ENCODE peak calls at places on chromosome 3, in seven cellular contexts. B, T, X, F, G, I and Q are unnamed samples.

GRCh38 chr3:27467545-27467944 is 16.6 kb downstream of the SLC4A7 start:
- DNase-seq in B (no peak), I (no peak), T (peak), F (no peak), G (no peak), X (no peak), Q (no peak)

GRCh38 chr3:186996356-186996755 is 66.0 kb downstream of the ST6GAL1 start:
- DNase-seq in F (no peak), G (no peak), X (no peak), T (no peak), I (no peak), B (no peak), Q (no peak)

GRCh38 chr3:128112406-128112968 is 11.1 kb downstream of the RUVBL1 start:
- DNase-seq in G (peak), B (no peak), I (no peak), F (peak), X (no peak), T (peak), Q (no peak)

GRCh38 chr3:184040010-184040409 is 8.5 kb downstream of the HTR3D start:
- DNase-seq in X (no peak), B (peak), I (no peak), T (no peak), G (peak), F (peak), Q (no peak)

GRCh38 chr3:197549261-197549885 is 6.4 kb downstream of the BDH1 start:
- DNase-seq in I (no peak), F (no peak), B (no peak), X (no peak), T (no peak), G (no peak), Q (no peak)

GRCh38 chr3:129305592-129306091 is 27.0 kb downstream of the HMCES start:
- DNase-seq in B (no peak), I (peak), T (peak), X (peak), G (peak), F (peak), Q (peak)

GRCh38 chr3:59444293-59444671 is 394.5 kb upstream of the CFAP20DC start:
- DNase-seq in G (no peak), F (no peak), I (no peak), B (no peak), X (no peak), T (no peak), Q (no peak)

GRCh38 chr3:69020424-69020823 is 6.9 kb upstream of the EOGT start:
- DNase-seq in B (no peak), G (no peak), F (no peak), I (no peak), T (no peak), X (no peak), Q (no peak)

GRCh38 chr3:186067360-186068242 is 41.3 kb downstream of the ETV5 start:
- DNase-seq in T (no peak), X (no peak), I (no peak), F (no peak), B (no peak), G (no peak), Q (no peak)

GRCh38 chr3:39718674-39719595 is 90.5 kb upstream of the MYRIP start:
- DNase-seq in B (no peak), X (no peak), I (no peak), G (no peak), T (peak), F (no peak), Q (no peak)

GRCh38 chr3:172249039-172249438 is 199.2 kb downstream of the GHSR start:
- DNase-seq in T (peak), I (no peak), G (peak), B (no peak), X (no peak), F (peak), Q (no peak)

GRCh38 chr3:186166491-186167288 is 57.8 kb upstream of the ETV5 start:
- DNase-seq in G (no peak), F (no peak), B (no peak), T (no peak), I (no peak), X (no peak), Q (no peak)

GRCh38 chr3:196533260-196533681 is 18.1 kb upstream of the SMCO1 start:
- DNase-seq in G (no peak), T (peak), F (peak), X (no peak), B (no peak), I (no peak), Q (no peak)

GRCh38 chr3:139559541-139559940 is 20.0 kb upstream of the RBP1 start:
- DNase-seq in I (no peak), F (peak), G (no peak), B (no peak), T (peak), X (no peak), Q (no peak)

GRCh38 chr3:180970931-180971330 is 18.6 kb downstream of the DNAJC19 start:
- DNase-seq in T (no peak), X (no peak), I (no peak), G (no peak), B (no peak), F (no peak), Q (no peak)

GRCh38 chr3:29697989-29698388 is 417.1 kb downstream of the RBMS3 start:
- DNase-seq in T (peak), X (no peak), F (peak), I (no peak), B (no peak), G (no peak), Q (no peak)

GRCh38 chr3:179020112-179020511 is 51.5 kb downstream of the ZMAT3 start:
- DNase-seq in G (peak), F (no peak), X (no peak), T (no peak), I (no peak), B (no peak), Q (no peak)

GRCh38 chr3:17489139-17489538 is 253.3 kb downstream of the TBC1D5 start:
- DNase-seq in B (no peak), I (no peak), X (no peak), T (peak), F (no peak), G (no peak), Q (no peak)

GRCh38 chr3:57758686-57759085 is 2.6 kb downstream of the SLMAP start:
- DNase-seq in B (no peak), G (no peak), I (no peak), X (no peak), T (peak), F (no peak), Q (no peak)

GRCh38 chr3:47377186-47377585 is 3.6 kb upstream of the PTPN23 start:
- DNase-seq in F (no peak), G (no peak), I (no peak), X (no peak), B (no peak), T (no peak), Q (no peak)

GRCh38 chr3:61565569-61565968 is 4.2 kb downstream of the PTPRG start:
- DNase-seq in T (peak), B (no peak), X (no peak), F (no peak), I (no peak), G (no peak), Q (no peak)

GRCh38 chr3:38493019-38493418 is 3.1 kb upstream of the EXOG start:
- DNase-seq in X (no peak), I (no peak), T (peak), F (no peak), G (no peak), B (no peak), Q (no peak)

GRCh38 chr3:16978921-16979271 is 94.1 kb downstream of the PLCL2 start:
- DNase-seq in G (no peak), X (no peak), T (no peak), B (no peak), I (no peak), F (no peak), Q (no peak)

GRCh38 chr3:142645236-142645793 is 49.1 kb downstream of the PLS1 start:
- DNase-seq in B (peak), X (no peak), I (no peak), F (peak), T (peak), G (no peak), Q (no peak)

GRCh38 chr3:142647856-142648255 is 51.7 kb downstream of the PLS1 start:
- DNase-seq in G (no peak), B (no peak), I (no peak), X (no peak), F (no peak), T (peak), Q (no peak)

GRCh38 chr3:142644502-142644901 is 48.3 kb downstream of the PLS1 start:
- DNase-seq in B (no peak), X (no peak), G (no peak), I (no peak), F (no peak), T (no peak), Q (no peak)

GRCh38 chr3:142648950-142649349 is 52.8 kb downstream of the PLS1 start:
- DNase-seq in T (no peak), X (no peak), I (no peak), G (no peak), B (no peak), F (no peak), Q (no peak)

DNA sequence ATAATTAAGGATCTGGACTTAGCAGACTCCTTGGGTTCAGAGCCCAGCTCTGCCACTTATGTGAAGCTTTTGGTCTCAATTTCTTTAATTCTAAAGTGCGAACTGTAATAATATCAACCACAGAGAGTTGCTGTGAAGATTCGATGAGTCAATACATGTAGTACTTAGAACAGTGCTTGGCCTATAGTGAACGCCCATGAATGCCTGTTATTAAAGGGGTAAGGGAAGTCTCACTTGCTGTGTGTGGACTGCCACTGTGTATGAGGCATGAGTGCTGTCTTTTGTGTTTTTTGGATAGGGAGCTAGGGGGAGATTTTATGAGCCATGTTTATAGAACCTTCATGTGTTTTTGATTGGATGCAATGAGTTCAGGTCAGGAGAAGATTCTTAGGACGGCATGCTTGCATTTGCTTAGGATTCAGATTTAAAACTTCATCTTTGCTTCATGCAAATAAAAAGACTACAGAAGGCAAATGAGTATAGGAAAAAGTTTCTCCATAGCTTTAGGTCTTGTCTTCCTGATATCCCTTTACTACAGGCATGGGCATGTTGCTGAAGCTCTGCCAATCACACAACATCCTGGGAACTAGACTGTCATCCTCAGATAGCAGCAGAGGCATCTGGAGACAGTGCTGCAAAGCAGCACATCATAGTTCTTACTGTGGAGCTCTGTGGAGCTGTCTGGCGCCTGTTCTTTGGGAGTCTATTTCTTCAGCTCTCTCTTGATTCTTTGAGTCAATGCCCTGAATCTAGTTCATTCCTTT is 50.0 kb downstream of the PLS1 start:
- DNase-seq in I (no peak), T (no peak), G (no peak), F (no peak), X (no peak), B (no peak), Q (no peak)
- H3K27ac ChIP-seq in I (no peak), T (no peak), G (no peak), F (no peak), X (no peak), B (no peak), Q (no peak)

DNA sequence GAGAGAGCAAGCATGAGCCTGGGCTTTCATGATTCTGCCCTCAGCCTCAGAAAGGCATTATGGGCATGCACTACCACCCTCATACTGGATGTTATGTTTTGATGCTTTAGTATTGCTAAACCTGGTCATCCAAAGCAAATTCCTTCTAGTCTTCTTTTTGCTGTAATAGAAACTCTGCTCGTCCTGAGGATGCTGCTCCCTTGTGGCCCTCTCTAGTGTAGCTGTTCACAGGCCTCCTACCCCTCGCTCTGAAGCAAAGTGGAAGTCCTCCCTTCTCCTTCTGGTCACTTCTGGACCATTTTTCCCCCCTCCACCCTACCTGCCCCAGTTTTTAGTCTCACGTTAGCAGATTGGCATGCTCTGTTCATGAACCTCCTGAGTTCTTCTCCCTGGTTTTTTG is 22.9 kb upstream of the CCNL1 start:
- DNase-seq in B (no peak), X (no peak), F (peak), G (no peak), T (no peak), I (no peak), Q (no peak)
- TF ChIP-seq CTCF in B (peak), X (no peak), F (peak), G (no peak), T (peak), I (no peak), Q (no peak)

DNA sequence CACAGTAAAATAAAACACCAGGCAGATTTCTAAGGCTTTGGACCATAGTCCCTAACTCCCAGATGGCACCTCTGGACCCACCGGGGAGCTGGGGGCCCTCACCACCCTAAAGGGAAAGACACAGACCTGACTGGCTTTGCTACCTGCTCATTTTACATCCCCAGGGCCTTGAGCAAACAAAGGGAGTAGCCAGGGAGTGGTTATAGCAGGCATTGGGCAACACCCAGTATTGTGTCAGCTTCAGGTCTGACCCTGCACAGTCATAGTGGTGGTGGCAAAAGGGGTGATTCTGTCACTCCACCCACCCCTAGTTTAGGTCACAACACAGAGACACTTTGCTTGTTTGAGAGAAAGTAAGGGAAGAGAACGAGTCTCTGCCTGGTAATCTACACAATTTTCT is 352.4 kb downstream of the DIPK2A start:
- DNase-seq in B (no peak), T (no peak), G (no peak), X (no peak), F (no peak), I (no peak), Q (no peak)
- H3K4me3 ChIP-seq in B (no peak), T (no peak), G (no peak), X (no peak), F (no peak), I (no peak), Q (no peak)

DNA sequence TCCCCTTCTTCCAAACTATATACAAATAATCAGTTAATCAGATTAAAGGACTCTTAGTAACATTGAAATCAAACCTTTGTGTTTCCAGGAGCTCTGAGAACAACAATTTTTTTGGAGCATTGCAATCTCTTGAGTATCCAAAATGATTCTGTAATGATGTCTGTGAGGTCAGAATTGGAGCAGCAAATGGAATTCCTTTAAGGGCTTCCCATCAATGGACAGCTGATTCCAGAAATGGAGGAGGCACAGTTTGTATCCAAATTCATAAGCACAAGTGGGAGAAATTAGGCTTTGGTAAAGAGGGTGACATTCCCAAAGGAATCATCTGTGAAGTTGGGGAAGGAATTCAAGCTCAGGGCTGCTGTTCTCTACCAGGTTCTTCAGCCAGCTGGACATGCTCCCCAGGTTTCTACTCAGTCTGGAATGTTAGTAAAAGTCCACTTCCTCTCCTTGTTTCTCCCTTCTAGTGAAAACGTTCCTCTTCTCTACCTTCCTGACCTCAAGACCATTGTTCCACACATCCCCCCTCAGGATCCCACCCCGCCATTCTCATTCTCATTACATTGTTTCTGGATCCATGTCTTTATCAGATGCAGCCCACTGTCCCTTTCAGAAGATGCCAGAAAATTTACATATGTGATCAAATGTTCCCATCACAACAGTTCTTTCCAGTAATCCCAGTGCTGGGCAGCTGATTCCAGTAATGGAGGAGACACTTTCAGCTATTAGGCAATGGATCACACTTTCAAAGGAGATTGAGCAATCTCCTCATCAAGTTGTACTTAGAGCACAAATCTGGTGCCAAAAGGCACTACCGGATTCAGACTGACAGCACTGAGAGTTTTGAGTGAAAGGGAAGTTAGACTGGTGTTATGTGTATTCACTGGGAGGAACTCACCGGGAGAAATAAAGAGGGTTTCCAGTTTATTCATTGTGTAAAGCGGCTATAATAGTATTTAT is 391.3 kb upstream of the TPRG1 start:
- DNase-seq in I (peak), X (peak), B (no peak), F (no peak), T (peak), G (peak), Q (no peak)
- H3K27ac ChIP-seq in I (peak), X (peak), B (no peak), F (no peak), T (peak), G (peak), Q (no peak)

GRCh38 chr3:12578742-12579141 is 21.9 kb downstream of the MKRN2 start:
- DNase-seq in G (no peak), F (no peak), X (no peak), B (no peak), I (no peak), T (no peak), Q (no peak)
- TF ChIP-seq CTCF in G (no peak), F (peak), X (no peak), B (peak), I (no peak), T (peak), Q (no peak)

DNA sequence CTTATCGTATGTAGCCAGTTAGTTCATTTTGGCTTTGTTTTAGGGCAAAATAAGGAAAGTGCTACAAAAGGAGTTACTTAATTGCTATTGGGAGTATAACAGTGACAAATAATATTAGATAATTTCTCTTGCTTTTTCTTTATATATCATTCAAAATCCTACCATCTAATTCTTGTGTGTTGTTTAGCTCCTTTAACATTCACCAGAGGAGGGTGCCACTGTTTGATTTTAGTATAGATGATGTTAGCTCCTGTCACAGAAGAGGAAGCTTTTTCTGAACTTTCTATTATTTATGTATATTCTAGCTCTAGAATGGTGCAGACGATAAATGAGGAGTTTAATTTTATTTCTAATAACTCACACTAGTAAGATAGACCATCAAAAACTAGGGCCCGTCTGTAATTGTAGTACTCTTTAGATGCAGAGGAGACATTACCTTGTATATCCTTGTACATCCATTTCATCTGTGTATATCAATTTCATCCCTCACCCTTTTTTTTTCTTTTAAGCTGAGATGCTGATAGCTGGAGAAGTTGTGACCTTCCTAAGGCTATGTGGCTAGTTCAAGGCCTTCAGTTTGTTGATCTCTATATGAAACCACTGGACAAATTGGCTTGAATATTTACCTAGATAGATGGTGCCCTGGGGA is 3.0 kb downstream of the PPM1L start:
- DNase-seq in X (no peak), I (no peak), T (no peak), B (no peak), F (no peak), G (no peak), Q (no peak)
- H3K4me3 ChIP-seq in X (no peak), I (no peak), T (no peak), B (no peak), F (no peak), G (no peak), Q (no peak)

DNA sequence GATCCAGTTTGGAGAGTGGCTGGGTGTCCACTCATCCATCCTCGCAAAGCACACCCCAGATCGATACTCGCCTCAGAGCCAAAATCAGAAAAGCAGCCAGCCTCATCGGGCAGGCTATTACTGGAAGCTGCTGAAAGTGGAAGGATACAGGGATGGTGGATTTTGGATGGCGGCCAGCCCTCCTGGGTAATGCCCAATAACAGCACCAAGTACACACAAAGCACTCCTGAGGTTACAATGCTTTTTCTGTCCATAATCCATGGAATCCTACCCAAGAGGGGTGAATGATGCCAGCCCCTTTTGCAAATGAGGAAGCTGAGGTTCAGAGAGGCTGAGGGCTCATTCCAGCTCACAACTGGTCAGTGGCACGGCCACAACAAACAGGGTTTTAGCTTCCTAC is 93.1 kb upstream of the SLC6A11 start:
- DNase-seq in G (no peak), B (no peak), X (no peak), T (no peak), F (no peak), I (no peak), Q (no peak)
- H3K27ac ChIP-seq in G (no peak), B (no peak), X (no peak), T (no peak), F (no peak), I (no peak), Q (no peak)